ENCODE peak calls at places on chromosomes 2 and 18, in five cellular contexts. One of them, this sample, is unnamed.

GRCh38 chr2:54606393-54606973 is 117.0 kb upstream of the EML6 start:
- DNase-seq in heart left ventricle: peak
- DNase-seq in cardiac muscle cell: no peak
- DNase-seq in spleen: no peak
- DNase-seq in neural progenitor cell: no peak
- DNase-seq in this sample: no peak

GRCh38 chr2:197265931-197266330 is 44.6 kb downstream of the ANKRD44 start:
- DNase-seq in cardiac muscle cell: no peak
- DNase-seq in neural progenitor cell: no peak
- DNase-seq in spleen: no peak
- DNase-seq in heart left ventricle: no peak
- DNase-seq in this sample: no peak

GRCh38 chr18:46319793-46320192 is 215.6 kb downstream of the HAUS1 start:
- DNase-seq in neural progenitor cell: no peak
- DNase-seq in heart left ventricle: no peak
- DNase-seq in cardiac muscle cell: no peak
- DNase-seq in spleen: no peak
- DNase-seq in this sample: no peak

GRCh38 chr2:241728627-241729026 is 5.8 kb upstream of the D2HGDH start:
- DNase-seq in neural progenitor cell: no peak
- DNase-seq in spleen: peak
- DNase-seq in cardiac muscle cell: no peak
- DNase-seq in heart left ventricle: peak
- DNase-seq in this sample: no peak

GRCh38 chr18:24488824-24489493 is 28.5 kb downstream of the HRH4 start:
- DNase-seq in neural progenitor cell: peak
- DNase-seq in cardiac muscle cell: peak
- DNase-seq in spleen: no peak
- DNase-seq in heart left ventricle: no peak
- DNase-seq in this sample: no peak

GRCh38 chr2:179050735-179051134 is 798 bp upstream of the CCDC141 start:
- DNase-seq in neural progenitor cell: no peak
- DNase-seq in heart left ventricle: no peak
- DNase-seq in cardiac muscle cell: peak
- DNase-seq in spleen: no peak
- DNase-seq in this sample: no peak

GRCh38 chr18:74496508-74497307 is 545 bp downstream of the CNDP2 start:
- DNase-seq in heart left ventricle: peak
- DNase-seq in neural progenitor cell: peak
- DNase-seq in spleen: no peak
- DNase-seq in cardiac muscle cell: peak
- DNase-seq in this sample: peak

GRCh38 chr2:165891345-165891744 is 62.2 kb downstream of the TTC21B start:
- DNase-seq in heart left ventricle: no peak
- DNase-seq in neural progenitor cell: no peak
- DNase-seq in cardiac muscle cell: no peak
- DNase-seq in spleen: no peak
- DNase-seq in this sample: no peak

GRCh38 chr2:1856922-1857321 is 112.6 kb upstream of the PXDN start:
- DNase-seq in heart left ventricle: no peak
- DNase-seq in spleen: no peak
- DNase-seq in neural progenitor cell: no peak
- DNase-seq in cardiac muscle cell: no peak
- DNase-seq in this sample: no peak

GRCh38 chr18:56565596-56566355 is 72.6 kb downstream of the TXNL1 start:
- DNase-seq in spleen: no peak
- DNase-seq in neural progenitor cell: no peak
- DNase-seq in cardiac muscle cell: no peak
- DNase-seq in heart left ventricle: no peak
- DNase-seq in this sample: no peak

GRCh38 chr2:191347154-191347553 is 102.0 kb downstream of the MYO1B start:
- DNase-seq in neural progenitor cell: no peak
- DNase-seq in heart left ventricle: no peak
- DNase-seq in cardiac muscle cell: no peak
- DNase-seq in spleen: no peak
- DNase-seq in this sample: no peak

GRCh38 chr18:56168049-56168781 is 470.2 kb downstream of the TXNL1 start:
- DNase-seq in neural progenitor cell: peak
- DNase-seq in spleen: peak
- DNase-seq in cardiac muscle cell: no peak
- DNase-seq in heart left ventricle: no peak
- DNase-seq in this sample: no peak

GRCh38 chr2:104685591-104685990 is 168.3 kb upstream of the POU3F3 start:
- DNase-seq in heart left ventricle: no peak
- DNase-seq in cardiac muscle cell: no peak
- DNase-seq in spleen: no peak
- DNase-seq in neural progenitor cell: no peak
- DNase-seq in this sample: no peak

GRCh38 chr2:149613712-149614111 is 26.1 kb upstream of the MMADHC start:
- DNase-seq in heart left ventricle: no peak
- DNase-seq in neural progenitor cell: no peak
- DNase-seq in cardiac muscle cell: no peak
- DNase-seq in spleen: no peak
- DNase-seq in this sample: no peak

GRCh38 chr2:112795720-112796119 is 11.4 kb upstream of the IL1A start:
- DNase-seq in heart left ventricle: no peak
- DNase-seq in cardiac muscle cell: no peak
- DNase-seq in spleen: no peak
- DNase-seq in neural progenitor cell: no peak
- DNase-seq in this sample: no peak

GRCh38 chr2:29295843-29296242 is 180.6 kb downstream of the CLIP4 start:
- DNase-seq in neural progenitor cell: peak
- DNase-seq in spleen: no peak
- DNase-seq in cardiac muscle cell: peak
- DNase-seq in heart left ventricle: no peak
- DNase-seq in this sample: no peak

GRCh38 chr2:128440087-128440665 is 121.5 kb upstream of the HS6ST1 start:
- DNase-seq in spleen: no peak
- DNase-seq in heart left ventricle: no peak
- DNase-seq in neural progenitor cell: no peak
- DNase-seq in cardiac muscle cell: no peak
- DNase-seq in this sample: no peak

GRCh38 chr2:69217333-69218080 is 169.5 kb downstream of the GFPT1 start:
- DNase-seq in cardiac muscle cell: no peak
- DNase-seq in neural progenitor cell: no peak
- DNase-seq in spleen: no peak
- DNase-seq in heart left ventricle: no peak
- DNase-seq in this sample: no peak

GRCh38 chr2:207854484-207855386 is 85.0 kb upstream of the FZD5 start:
- DNase-seq in heart left ventricle: no peak
- DNase-seq in spleen: no peak
- DNase-seq in neural progenitor cell: no peak
- DNase-seq in cardiac muscle cell: no peak
- DNase-seq in this sample: no peak

GRCh38 chr2:133062946-133063345 is 392.9 kb upstream of the LYPD1 start:
- DNase-seq in neural progenitor cell: no peak
- DNase-seq in cardiac muscle cell: no peak
- DNase-seq in heart left ventricle: no peak
- DNase-seq in spleen: no peak
- DNase-seq in this sample: no peak

GRCh38 chr18:79396431-79397287 is 929 bp downstream of the NFATC1 start:
- DNase-seq in neural progenitor cell: peak
- DNase-seq in cardiac muscle cell: peak
- DNase-seq in spleen: peak
- DNase-seq in heart left ventricle: peak
- DNase-seq in this sample: peak

GRCh38 chr2:54949431-54949830 is 100.8 kb downstream of the RTN4 start:
- DNase-seq in heart left ventricle: no peak
- DNase-seq in cardiac muscle cell: no peak
- DNase-seq in neural progenitor cell: no peak
- DNase-seq in spleen: no peak
- DNase-seq in this sample: no peak

GRCh38 chr2:11774600-11774999 is 28.2 kb downstream of the LPIN1 start:
- DNase-seq in heart left ventricle: no peak
- DNase-seq in neural progenitor cell: no peak
- DNase-seq in spleen: no peak
- DNase-seq in cardiac muscle cell: no peak
- DNase-seq in this sample: no peak

GRCh38 chr2:54595999-54596903 is 127.2 kb upstream of the EML6 start:
- DNase-seq in cardiac muscle cell: no peak
- DNase-seq in heart left ventricle: peak
- DNase-seq in neural progenitor cell: no peak
- DNase-seq in spleen: no peak
- DNase-seq in this sample: no peak

GRCh38 chr18:26971327-26971918 is 105.9 kb upstream of the AQP4 start:
- DNase-seq in neural progenitor cell: no peak
- DNase-seq in cardiac muscle cell: no peak
- DNase-seq in heart left ventricle: no peak
- DNase-seq in spleen: no peak
- DNase-seq in this sample: no peak

GRCh38 chr2:191166111-191166755 is 15.4 kb upstream of the STAT4 start:
- DNase-seq in cardiac muscle cell: peak
- DNase-seq in spleen: no peak
- DNase-seq in neural progenitor cell: peak
- DNase-seq in heart left ventricle: peak
- DNase-seq in this sample: no peak

GRCh38 chr2:17747684-17748452 is 5.7 kb downstream of the SMC6 start:
- DNase-seq in heart left ventricle: no peak
- DNase-seq in neural progenitor cell: no peak
- DNase-seq in cardiac muscle cell: no peak
- DNase-seq in spleen: no peak
- DNase-seq in this sample: no peak

DNA sequence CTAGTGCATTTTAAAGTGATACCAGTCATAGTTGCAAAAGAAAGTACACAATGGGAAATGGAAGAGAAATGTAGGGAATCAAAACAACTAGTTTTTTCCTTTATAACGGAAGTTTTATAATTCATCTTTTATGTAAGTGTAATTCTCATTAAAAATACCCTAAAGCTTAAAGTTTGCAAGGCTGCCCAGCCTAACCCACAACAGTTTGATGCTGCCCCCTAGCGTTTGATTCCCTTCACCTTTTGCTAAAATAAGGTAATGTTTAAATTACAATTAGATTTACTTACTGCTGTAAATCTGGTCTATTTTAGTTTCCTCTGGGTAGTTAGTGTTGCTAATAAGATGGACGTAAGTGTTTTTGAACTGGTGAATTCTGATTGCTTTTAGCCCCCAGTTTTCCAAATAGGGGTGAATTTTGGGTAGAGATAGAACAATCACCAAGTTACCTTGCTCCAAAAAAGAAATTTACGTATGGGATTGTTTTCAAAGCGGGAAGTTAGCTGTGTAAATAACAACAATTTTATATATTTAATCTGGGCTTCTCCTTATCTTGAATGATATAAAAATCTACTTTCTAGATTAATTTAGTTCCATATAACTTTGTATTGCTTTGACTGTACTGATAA is 3.4 kb downstream of the SLC39A10 start:
- DNase-seq in spleen: no peak
- DNase-seq in neural progenitor cell: peak
- DNase-seq in cardiac muscle cell: peak
- DNase-seq in heart left ventricle: peak
- DNase-seq in this sample: no peak
- H3K4me3 ChIP-seq in spleen: peak
- H3K4me3 ChIP-seq in neural progenitor cell: peak
- H3K4me3 ChIP-seq in cardiac muscle cell: peak
- H3K4me3 ChIP-seq in heart left ventricle: no peak
- H3K4me3 ChIP-seq in this sample: no peak

DNA sequence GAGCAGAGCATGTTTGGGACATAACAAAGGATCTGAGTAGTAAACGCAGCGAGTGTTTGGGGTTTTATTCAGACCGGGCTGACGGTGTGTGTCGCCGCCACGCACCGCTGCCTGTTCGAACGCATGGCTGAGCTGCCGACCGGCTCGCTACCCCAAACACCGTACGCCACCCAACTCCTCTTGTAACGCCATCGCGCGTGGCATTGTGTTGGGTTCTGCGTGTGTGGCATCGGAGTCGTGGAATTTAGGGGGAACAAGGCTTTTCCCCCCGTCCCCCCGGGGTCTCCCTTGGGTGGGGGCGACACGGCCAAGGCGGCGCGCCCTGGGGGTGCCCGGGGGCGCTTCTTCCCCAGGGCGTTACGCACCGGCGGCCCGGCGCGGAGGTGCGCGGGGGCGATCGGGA is 464 bp upstream of the NRP2 start:
- DNase-seq in neural progenitor cell: peak
- DNase-seq in heart left ventricle: no peak
- DNase-seq in spleen: no peak
- DNase-seq in cardiac muscle cell: peak
- DNase-seq in this sample: no peak
- TF ChIP-seq CTCF in neural progenitor cell: no peak
- TF ChIP-seq CTCF in heart left ventricle: no peak
- TF ChIP-seq CTCF in spleen: no peak
- TF ChIP-seq CTCF in cardiac muscle cell: no peak
- TF ChIP-seq CTCF in this sample: no peak

DNA sequence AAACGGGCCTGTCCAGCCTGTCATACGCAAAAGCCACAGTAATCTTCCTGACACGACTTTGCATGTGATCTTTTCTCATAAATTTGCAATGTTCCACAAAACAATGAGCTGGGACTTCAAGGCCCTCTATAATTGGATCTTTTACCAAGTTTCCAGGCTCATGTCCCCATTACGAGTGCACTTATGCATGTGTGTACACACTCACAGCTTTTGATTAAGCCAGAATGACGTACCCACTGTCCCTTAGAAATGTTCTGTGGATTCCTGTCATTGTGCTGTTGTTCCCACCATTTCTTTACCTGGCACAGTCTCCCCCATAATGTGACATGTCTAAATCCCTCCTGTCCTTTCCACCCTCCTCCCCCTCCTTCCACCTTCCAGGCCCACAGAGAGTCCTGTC is 19.7 kb upstream of the TMEM247 start:
- DNase-seq in neural progenitor cell: no peak
- DNase-seq in cardiac muscle cell: no peak
- DNase-seq in spleen: no peak
- DNase-seq in heart left ventricle: no peak
- DNase-seq in this sample: no peak
- H3K27ac ChIP-seq in neural progenitor cell: no peak
- H3K27ac ChIP-seq in cardiac muscle cell: no peak
- H3K27ac ChIP-seq in spleen: no peak
- H3K27ac ChIP-seq in heart left ventricle: no peak
- H3K27ac ChIP-seq in this sample: peak

GRCh38 chr18:48781041-48781989 is 169.4 kb downstream of the SMAD7 start:
- DNase-seq in neural progenitor cell: peak
- DNase-seq in cardiac muscle cell: peak
- DNase-seq in spleen: peak
- DNase-seq in heart left ventricle: peak
- DNase-seq in this sample: peak

GRCh38 chr18:48780151-48781001 is 170.4 kb downstream of the SMAD7 start:
- DNase-seq in cardiac muscle cell: no peak
- DNase-seq in neural progenitor cell: no peak
- DNase-seq in heart left ventricle: no peak
- DNase-seq in spleen: no peak
- DNase-seq in this sample: no peak

GRCh38 chr18:48783616-48784520 is 166.9 kb downstream of the SMAD7 start:
- DNase-seq in neural progenitor cell: no peak
- DNase-seq in spleen: peak
- DNase-seq in cardiac muscle cell: no peak
- DNase-seq in heart left ventricle: no peak
- DNase-seq in this sample: no peak

GRCh38 chr18:48782381-48782841 is 168.4 kb downstream of the SMAD7 start:
- DNase-seq in spleen: no peak
- DNase-seq in cardiac muscle cell: no peak
- DNase-seq in neural progenitor cell: no peak
- DNase-seq in heart left ventricle: peak
- DNase-seq in this sample: no peak

DNA sequence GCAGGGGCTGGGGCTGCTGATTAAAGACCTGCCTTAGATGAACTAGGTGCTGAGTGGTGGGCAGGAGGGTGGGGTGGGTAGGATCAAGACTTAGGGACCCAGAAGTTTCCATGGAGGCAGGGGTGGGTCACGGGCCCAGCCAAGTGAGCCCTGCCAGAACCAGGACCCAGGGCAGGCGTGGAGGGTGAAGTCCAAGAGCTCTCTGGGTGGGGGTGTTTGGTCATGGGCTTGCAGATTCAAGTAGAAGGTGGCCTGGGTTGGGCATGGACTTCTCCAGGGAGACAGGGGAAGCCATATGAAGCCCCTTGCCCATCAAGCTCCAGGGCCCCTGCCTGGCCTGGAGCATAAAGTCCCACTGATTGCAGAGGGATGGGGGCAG is 168.8 kb downstream of the SMAD7 start:
- DNase-seq in heart left ventricle: no peak
- DNase-seq in neural progenitor cell: no peak
- DNase-seq in cardiac muscle cell: no peak
- DNase-seq in spleen: no peak
- DNase-seq in this sample: no peak
- H3K4me3 ChIP-seq in heart left ventricle: peak
- H3K4me3 ChIP-seq in neural progenitor cell: no peak
- H3K4me3 ChIP-seq in cardiac muscle cell: no peak
- H3K4me3 ChIP-seq in spleen: no peak
- H3K4me3 ChIP-seq in this sample: no peak

This sample was measured in left lung.